ENCODE peak calls at places on chromosomes 1 and 21, in seven cellular contexts. X is effector CD4-positive, alpha-beta T cell; D is anterior cingulate cortex; B is H9; O is ACHN; T is NCI-H1105; U is stimulated activated CD4-positive, alpha-beta T cell treated with anti-CD3 and anti-CD28 coated beads, Interleukin-2, amount 100 ng/mL, for 24 hours. V is an unnamed sample.

GRCh38 chr1:1946540-1946939 is 27.5 kb upstream of the TMEM52 start:
- DNase-seq in O (no peak), X (no peak), B (no peak), T (no peak), D (no peak), U (no peak), V (no peak)

GRCh38 chr1:178606839-178607238 is 93.9 kb downstream of the TEX35 start:
- DNase-seq in X (no peak), B (no peak), U (no peak), D (no peak), T (no peak), O (no peak), V (no peak)

GRCh38 chr1:205739348-205740160 is 10.4 kb downstream of the NUCKS1 start:
- DNase-seq in T (no peak), B (no peak), U (no peak), X (no peak), D (no peak), O (no peak), V (peak; percentile 32)

GRCh38 chr1:92404661-92405060 is 82.1 kb downstream of the GFI1 start:
- DNase-seq in T (no peak), O (peak; percentile 0), D (no peak), U (no peak), X (no peak), B (no peak), V (no peak)

GRCh38 chr1:192877283-192877886 is 68.5 kb downstream of the RGS2 start:
- DNase-seq in D (no peak), O (no peak), T (no peak), B (no peak), U (no peak), X (no peak), V (peak; percentile 8)

GRCh38 chr1:180178511-180179161 is 24.0 kb downstream of the QSOX1 start:
- DNase-seq in D (no peak), B (peak; percentile 68), U (peak; percentile 74), T (peak; percentile 19), X (peak; percentile 58), O (peak; percentile 59), V (no peak)

GRCh38 chr21:38997756-38998155 is 185.5 kb downstream of the PSMG1 start:
- DNase-seq in T (no peak), X (no peak), B (no peak), U (no peak), O (no peak), D (no peak), V (no peak)

GRCh38 chr1:44803312-44804095 is 3.3 kb downstream of the PLK3 start:
- DNase-seq in T (no peak), D (no peak), O (no peak), X (no peak), U (no peak), B (no peak), V (no peak)

GRCh38 chr1:112172294-112172882 is 182.9 kb upstream of the KCND3 start:
- DNase-seq in X (no peak), D (no peak), U (peak; percentile 2), T (no peak), O (peak; percentile 55), B (peak; percentile 51), V (peak; percentile 4)

GRCh38 chr1:31182352-31182751 is 57.3 kb downstream of the NKAIN1 start:
- DNase-seq in O (peak; percentile 82), X (peak; percentile 27), U (peak; percentile 64), B (peak; percentile 87), T (peak; percentile 53), D (peak; percentile 10), V (peak; percentile 71)